ENCODE peak calls at places on chromosome 1, in four cellular contexts. One of them, this sample, is unnamed.

GRCh38 chr1:20640183-20640597 is 6.9 kb downstream of the PINK1 start:
- DNase-seq in T-cell: peak
- DNase-seq in progenitor cell of endocrine pancreas: peak
- DNase-seq in H54: no peak
- DNase-seq in this sample: no peak

GRCh38 chr1:115324649-115325420 is 13.2 kb downstream of the NGF start:
- DNase-seq in T-cell: no peak
- DNase-seq in progenitor cell of endocrine pancreas: no peak
- DNase-seq in H54: no peak
- DNase-seq in this sample: no peak

GRCh38 chr1:46769028-46769740 is 29.7 kb upstream of the CYP4B1 start:
- DNase-seq in T-cell: no peak
- DNase-seq in progenitor cell of endocrine pancreas: no peak
- DNase-seq in H54: no peak
- DNase-seq in this sample: no peak

GRCh38 chr1:39625009-39625408 is 14.4 kb downstream of the HEYL start:
- DNase-seq in T-cell: no peak
- DNase-seq in progenitor cell of endocrine pancreas: no peak
- DNase-seq in H54: no peak
- DNase-seq in this sample: no peak

GRCh38 chr1:39129514-39129913 is 75.0 kb upstream of the MACF1 start:
- DNase-seq in T-cell: no peak
- DNase-seq in progenitor cell of endocrine pancreas: no peak
- DNase-seq in H54: no peak
- DNase-seq in this sample: no peak

GRCh38 chr1:29712801-29713200 is 476.5 kb downstream of the PTPRU start:
- DNase-seq in T-cell: no peak
- DNase-seq in progenitor cell of endocrine pancreas: no peak
- DNase-seq in H54: no peak
- DNase-seq in this sample: no peak

GRCh38 chr1:165312591-165312990 is 43.9 kb downstream of the LMX1A start:
- DNase-seq in T-cell: no peak
- DNase-seq in progenitor cell of endocrine pancreas: no peak
- DNase-seq in H54: no peak
- DNase-seq in this sample: no peak

GRCh38 chr1:3939242-3940080 is 39.4 kb upstream of the C1orf174 start:
- DNase-seq in T-cell: no peak
- DNase-seq in progenitor cell of endocrine pancreas: no peak
- DNase-seq in H54: no peak
- DNase-seq in this sample: no peak

GRCh38 chr1:224054012-224054411 is 59.9 kb upstream of the FBXO28 start:
- DNase-seq in T-cell: no peak
- DNase-seq in progenitor cell of endocrine pancreas: no peak
- DNase-seq in H54: no peak
- DNase-seq in this sample: no peak

GRCh38 chr1:36322085-36322785 is 1.2 kb downstream of the EVA1B start:
- DNase-seq in T-cell: no peak
- DNase-seq in progenitor cell of endocrine pancreas: no peak
- DNase-seq in H54: no peak
- DNase-seq in this sample: no peak

GRCh38 chr1:56301791-56302190 is 277.6 kb downstream of the PLPP3 start:
- DNase-seq in T-cell: no peak
- DNase-seq in progenitor cell of endocrine pancreas: no peak
- DNase-seq in H54: peak
- DNase-seq in this sample: no peak

GRCh38 chr1:32816676-32817158 is 441 bp downstream of the YARS1 start:
- DNase-seq in T-cell: no peak
- DNase-seq in progenitor cell of endocrine pancreas: no peak
- DNase-seq in H54: no peak
- DNase-seq in this sample: no peak

GRCh38 chr1:241701483-241702290 is 49.6 kb downstream of the WDR64 start:
- DNase-seq in T-cell: no peak
- DNase-seq in progenitor cell of endocrine pancreas: no peak
- DNase-seq in H54: no peak
- DNase-seq in this sample: no peak

GRCh38 chr1:216533786-216534185 is 110.5 kb upstream of the USH2A start:
- DNase-seq in T-cell: no peak
- DNase-seq in progenitor cell of endocrine pancreas: no peak
- DNase-seq in H54: no peak
- DNase-seq in this sample: no peak

GRCh38 chr1:41545996-41546938 is 61.8 kb upstream of the EDN2 start:
- DNase-seq in T-cell: no peak
- DNase-seq in progenitor cell of endocrine pancreas: no peak
- DNase-seq in H54: peak
- DNase-seq in this sample: no peak